ENCODE peak calls at places on chromosomes 1 and 21, in five cellular contexts. U is NCI-H460, K is NCI-H510A, W is neural progenitor cell, Y is lower leg skin. J is an unnamed sample.

GRCh38 chr1:53473463-53473862 is 14.3 kb downstream of the DMRTB1 start:
- DNase-seq in U (no peak), K (no peak), W (no peak), Y (no peak), J (no peak)

GRCh38 chr1:9889411-9889810 is 20.7 kb downstream of the CTNNBIP1 start:
- DNase-seq in U (no peak), K (no peak), W (no peak), Y (no peak), J (no peak)

GRCh38 chr1:162987866-162988265 is 81.3 kb upstream of the RGS4 start:
- DNase-seq in U (no peak), K (no peak), W (no peak), Y (no peak), J (no peak)

GRCh38 chr1:236389253-236389652 is 4.8 kb upstream of the EDARADD start:
- DNase-seq in U (no peak), K (no peak), W (no peak), Y (no peak), J (no peak)

GRCh38 chr1:211589782-211590721 is 11.1 kb upstream of the SLC30A1 start:
- DNase-seq in U (no peak), K (no peak), W (no peak), Y (peak), J (no peak)

GRCh38 chr1:8822383-8823294 is 5.2 kb upstream of the RERE start:
- DNase-seq in U (peak), K (peak), W (no peak), Y (peak), J (no peak)

GRCh38 chr1:179229214-179230140 is at the start of gene ABL2:
- DNase-seq in U (no peak), K (peak), W (peak), Y (no peak), J (peak)

GRCh38 chr1:27705545-27705944 is 20.2 kb upstream of the FAM76A start:
- DNase-seq in U (no peak), K (no peak), W (no peak), Y (no peak), J (no peak)

GRCh38 chr1:243390315-243390875 is 134.6 kb downstream of the SDCCAG8 start:
- DNase-seq in U (no peak), K (no peak), W (no peak), Y (no peak), J (no peak)

GRCh38 chr1:246128494-246129069 is 378.5 kb downstream of the SMYD3 start:
- DNase-seq in U (no peak), K (no peak), W (no peak), Y (no peak), J (no peak)

GRCh38 chr1:7856345-7856744 is 3.5 kb upstream of the UTS2 start:
- DNase-seq in U (no peak), K (no peak), W (peak), Y (no peak), J (peak)

GRCh38 chr21:39022901-39023693 is 160.2 kb downstream of the PSMG1 start:
- DNase-seq in U (no peak), K (peak), W (no peak), Y (no peak), J (peak)

GRCh38 chr1:95888877-95889799 is 655.1 kb downstream of the RWDD3 start:
- DNase-seq in U (no peak), K (no peak), W (peak), Y (no peak), J (peak)

GRCh38 chr1:20411196-20411980 is 74.6 kb downstream of the CAMK2N1 start:
- DNase-seq in U (peak), K (no peak), W (no peak), Y (no peak), J (no peak)

GRCh38 chr1:153957744-153958110 is 685 bp downstream of the CRTC2 start:
- DNase-seq in U (no peak), K (no peak), W (no peak), Y (no peak), J (no peak)

GRCh38 chr1:235105051-235106043 is 23.3 kb downstream of the TOMM20 start:
- DNase-seq in U (no peak), K (no peak), W (no peak), Y (no peak), J (no peak)

GRCh38 chr1:9212735-9213134 is 21.8 kb upstream of the H6PD start:
- DNase-seq in U (no peak), K (no peak), W (no peak), Y (no peak), J (no peak)